ENCODE peak calls at places on chromosomes 4 and X, in five cellular contexts. X, W, A, F and B are unnamed samples.

GRCh38 chr4:123232439-123232838 is 164.2 kb upstream of the SPRY1 start:
- DNase-seq in X (no peak), W (no peak), A (peak), F (no peak), B (no peak)

GRCh38 chr4:79294064-79294463 is 31.8 kb downstream of the NAA11 start:
- DNase-seq in X (no peak), W (no peak), A (no peak), F (no peak), B (no peak)

GRCh38 chr4:163191999-163192398 is 25.3 kb upstream of the NAF1 start:
- DNase-seq in X (no peak), W (no peak), A (peak), F (peak), B (peak)

GRCh38 chr4:186840222-186840701 is 116.6 kb upstream of the FAT1 start:
- DNase-seq in X (no peak), W (peak), A (no peak), F (no peak), B (peak)

GRCh38 chrX:152904151-152905080 is 6.5 kb downstream of the ZNF185 start:
- DNase-seq in X (peak), W (no peak), A (peak), F (peak), B (no peak)

GRCh38 chr4:80309301-80310004 is 26.1 kb upstream of the CFAP299 start:
- DNase-seq in X (no peak), W (no peak), A (peak), F (no peak), B (no peak)

GRCh38 chrX:104913348-104913747 is 307.1 kb downstream of the TEX13A start:
- DNase-seq in X (no peak), W (no peak), A (peak), F (no peak), B (no peak)

GRCh38 chr4:16110906-16111305 is 27.1 kb upstream of the PROM1 start:
- DNase-seq in X (no peak), W (no peak), A (no peak), F (no peak), B (no peak)

GRCh38 chrX:97609357-97609756 is 725.6 kb downstream of the RPA4 start:
- DNase-seq in X (no peak), W (no peak), A (no peak), F (no peak), B (no peak)

GRCh38 chr4:107818301-107818910 is 6.3 kb upstream of the SGMS2 start:
- DNase-seq in X (no peak), W (no peak), A (no peak), F (no peak), B (no peak)

GRCh38 chr4:144611850-144612249 is 34.1 kb upstream of the HHIP start:
- DNase-seq in X (no peak), W (no peak), A (no peak), F (peak), B (peak)

GRCh38 chrX:38332505-38332904 is 5.2 kb upstream of the RPGR start:
- DNase-seq in X (no peak), W (no peak), A (no peak), F (no peak), B (no peak)

GRCh38 chrX:93591398-93591797 is 82.0 kb downstream of the NAP1L3 start:
- DNase-seq in X (no peak), W (no peak), A (no peak), F (no peak), B (no peak)

GRCh38 chr4:119510750-119511149 is 117.9 kb downstream of the PDE5A start:
- DNase-seq in X (no peak), W (no peak), A (peak), F (no peak), B (no peak)

GRCh38 chrX:33336783-33337182 is 125.4 kb upstream of the DMD start:
- DNase-seq in X (no peak), W (no peak), A (peak), F (peak), B (no peak)

GRCh38 chrX:115360220-115360781 is 70.8 kb downstream of the LUZP4 start:
- DNase-seq in X (no peak), W (no peak), A (no peak), F (no peak), B (no peak)

GRCh38 chr4:159401791-159402380 is 299.0 kb downstream of the RAPGEF2 start:
- DNase-seq in X (no peak), W (no peak), A (peak), F (no peak), B (no peak)

GRCh38 chr4:145427221-145427620 is 54.4 kb upstream of the SMAD1 start:
- DNase-seq in X (no peak), W (no peak), A (no peak), F (no peak), B (no peak)

GRCh38 chr4:109658871-109659410 is 44.3 kb downstream of the CASP6 start:
- DNase-seq in X (no peak), W (no peak), A (no peak), F (peak), B (no peak)

GRCh38 chr4:95551653-95552052 is 2.9 kb upstream of the UNC5C start:
- DNase-seq in X (no peak), W (no peak), A (no peak), F (no peak), B (no peak)

GRCh38 chrX:46488712-46489111 is 56.5 kb downstream of the ZNF674 start:
- DNase-seq in X (no peak), W (no peak), A (no peak), F (no peak), B (no peak)

GRCh38 chrX:1629244-1629643 is 14.4 kb downstream of the ASMT start:
- DNase-seq in X (no peak), W (no peak), A (no peak), F (no peak), B (no peak)

GRCh38 chr4:145799225-145799624 is 119.3 kb downstream of the C4orf51 start:
- DNase-seq in X (no peak), W (no peak), A (no peak), F (no peak), B (no peak)

GRCh38 chrX:41447897-41448296 is 754 bp downstream of the NYX start:
- DNase-seq in X (no peak), W (no peak), A (no peak), F (no peak), B (no peak)

GRCh38 chrX:22134681-22135080 is 102.6 kb downstream of the PHEX start:
- DNase-seq in X (no peak), W (no peak), A (peak), F (no peak), B (no peak)

GRCh38 chr4:39865280-39865679 is 112.4 kb downstream of the PDS5A start:
- DNase-seq in X (no peak), W (no peak), A (no peak), F (no peak), B (no peak)

GRCh38 chrX:149949743-149950436 is 11.6 kb upstream of the EOLA2 start:
- DNase-seq in X (no peak), W (no peak), A (no peak), F (no peak), B (no peak)

GRCh38 chr4:169071781-169072180 is 61.7 kb upstream of the CBR4 start:
- DNase-seq in X (no peak), W (no peak), A (no peak), F (no peak), B (no peak)

GRCh38 chr4:117640836-117641235 is 393.4 kb upstream of the NDST3 start:
- DNase-seq in X (no peak), W (no peak), A (no peak), F (no peak), B (no peak)

GRCh38 chr4:7414046-7414445 is 20.7 kb downstream of the PSAPL1 start:
- DNase-seq in X (no peak), W (no peak), A (no peak), F (no peak), B (no peak)

GRCh38 chrX:1545776-1546408 is 8.9 kb upstream of the P2RY8 start:
- DNase-seq in X (no peak), W (no peak), A (no peak), F (no peak), B (no peak)